ENCODE peak calls at places on chromosomes 3 and 15, in eight cellular contexts. Q is heart right ventricle, Y is Panc1, P is endodermal cell, M is cardiac fibroblast, X is fibroblast of the aortic adventitia, K is tibial artery, G is transverse colon. O is an unnamed sample.

GRCh38 chr3:15636028-15636709 is 34.6 kb downstream of the BTD start:
- DNase-seq in Q (no peak), Y (no peak), P (no peak), M (peak; percentile 97), X (peak; percentile 87), K (no peak), G (no peak), O (peak; percentile 96)

GRCh38 chr15:73541479-73541878 is 91.7 kb downstream of the NPTN start:
- DNase-seq in Q (no peak), Y (no peak), P (no peak), M (no peak), X (no peak), K (no peak), G (no peak), O (no peak)

GRCh38 chr3:13391308-13391707 is 28.8 kb downstream of the NUP210 start:
- DNase-seq in Q (no peak), Y (no peak), P (no peak), M (no peak), X (no peak), K (no peak), G (no peak), O (no peak)

GRCh38 chr3:71482771-71483170 is 100.8 kb downstream of the FOXP1 start:
- DNase-seq in Q (no peak), Y (no peak), P (no peak), M (no peak), X (no peak), K (no peak), G (no peak), O (no peak)

GRCh38 chr3:11226042-11226370 is 46.2 kb upstream of the ATG7 start:
- DNase-seq in Q (no peak), Y (no peak), P (no peak), M (no peak), X (no peak), K (no peak), G (peak; percentile 71), O (no peak)

GRCh38 chr3:36969540-36970432 is 23.1 kb downstream of the EPM2AIP1 start:
- DNase-seq in Q (no peak), Y (no peak), P (peak; percentile 75), M (peak; percentile 64), X (peak; percentile 63), K (no peak), G (no peak), O (peak; percentile 25)

GRCh38 chr3:149310796-149311534 is 22.5 kb downstream of the TM4SF18 start:
- DNase-seq in Q (no peak), Y (no peak), P (no peak), M (no peak), X (peak; percentile 16), K (no peak), G (no peak), O (no peak)

GRCh38 chr3:64224826-64225606 is at the start of gene PRICKLE2:
- DNase-seq in Q (peak; percentile 75), Y (no peak), P (peak; percentile 85), M (peak; percentile 95), X (peak; percentile 90), K (peak; percentile 94), G (peak; percentile 57), O (peak; percentile 90)

GRCh38 chr15:77168211-77168610 is 97.3 kb upstream of the TSPAN3 start:
- DNase-seq in Q (no peak), Y (no peak), P (no peak), M (no peak), X (no peak), K (no peak), G (no peak), O (no peak)

GRCh38 chr3:104066658-104067057 is 1300.1 kb upstream of the ALCAM start:
- DNase-seq in Q (no peak), Y (no peak), P (no peak), M (peak; percentile 19), X (peak; percentile 30), K (no peak), G (no peak), O (peak; percentile 36)

GRCh38 chr15:71114887-71115566 is at the start of gene THSD4:
- DNase-seq in Q (peak; percentile 79), Y (no peak), P (peak; percentile 95), M (peak; percentile 78), X (peak; percentile 77), K (peak; percentile 80), G (peak; percentile 78), O (peak; percentile 70)

GRCh38 chr15:43792761-43793493 is 807 bp downstream of the SERF2 start:
- DNase-seq in Q (peak; percentile 33), Y (no peak), P (no peak), M (peak; percentile 45), X (peak; percentile 45), K (no peak), G (peak; percentile 62), O (peak; percentile 53)

GRCh38 chr3:52311567-52312119 is 4.5 kb upstream of the DNAH1 start:
- DNase-seq in Q (no peak), Y (no peak), P (no peak), M (no peak), X (no peak), K (no peak), G (no peak), O (no peak)

GRCh38 chr3:55296781-55297180 is 190.3 kb downstream of the WNT5A start:
- DNase-seq in Q (no peak), Y (no peak), P (no peak), M (peak; percentile 54), X (peak; percentile 55), K (no peak), G (no peak), O (peak; percentile 74)

GRCh38 chr3:18740631-18741583 is 315.8 kb upstream of the SATB1 start:
- DNase-seq in Q (no peak), Y (no peak), P (no peak), M (no peak), X (no peak), K (no peak), G (peak; percentile 16), O (no peak)

GRCh38 chr3:122497425-122497824 is 17.3 kb downstream of the KPNA1 start:
- DNase-seq in Q (no peak), Y (peak; percentile 43), P (no peak), M (peak; percentile 89), X (peak; percentile 92), K (no peak), G (no peak), O (peak; percentile 94)

GRCh38 chr3:35744419-35744818 is 105.1 kb downstream of the ARPP21 start:
- DNase-seq in Q (no peak), Y (no peak), P (peak; percentile 76), M (no peak), X (no peak), K (no peak), G (no peak), O (no peak)

DNA sequence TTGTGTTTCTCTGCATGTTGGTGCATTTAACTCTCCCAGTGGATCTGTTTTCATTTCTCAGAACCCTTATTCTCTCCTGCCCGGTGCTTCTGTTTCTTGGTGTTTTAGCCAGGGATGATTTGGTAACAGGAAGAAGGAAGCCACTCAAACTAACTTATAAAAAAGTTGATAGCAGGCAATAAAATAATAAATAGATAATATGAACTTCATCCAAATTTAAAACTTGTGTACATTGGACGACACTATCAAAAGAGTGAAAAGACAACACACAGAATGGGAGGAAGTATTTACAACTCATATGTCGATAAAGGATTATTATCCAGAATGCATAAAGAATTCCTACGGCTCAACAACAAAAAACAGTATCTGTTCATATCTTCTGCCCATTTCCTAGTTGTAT is 37.3 kb upstream of the CHRNA7 start:
- DNase-seq in Q (no peak), Y (no peak), P (no peak), M (no peak), X (no peak), K (no peak), G (no peak), O (no peak)
- H3K4me3 ChIP-seq in Q (no peak overlapping the region), Y (no peak overlapping the region), P (no peak overlapping the region), M (no peak overlapping the region), X (no peak overlapping the region), K (no peak overlapping the region), G (no peak overlapping the region), O (no peak overlapping the region)

DNA sequence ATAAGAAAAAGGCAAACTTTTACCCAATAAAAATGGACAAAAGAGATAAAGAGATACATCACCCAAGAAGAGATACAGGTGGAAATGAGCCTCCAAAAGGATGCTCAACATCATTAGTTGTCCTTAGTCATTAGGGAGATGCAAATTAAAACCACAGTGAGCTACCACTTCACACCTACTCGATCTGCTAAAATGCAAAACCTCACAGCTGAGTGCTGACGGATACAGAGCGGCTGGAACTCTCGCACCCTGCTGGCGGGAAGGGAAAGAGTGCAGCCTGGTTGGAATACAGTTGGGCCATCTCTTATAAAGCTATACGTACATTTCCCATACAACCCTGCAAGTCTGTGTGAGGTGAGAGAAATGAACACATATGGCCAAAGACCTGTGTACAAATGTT is 78.5 kb upstream of the PRR20G start:
- DNase-seq in Q (no peak), Y (no peak), P (peak; percentile 90), M (peak; percentile 4), X (no peak), K (no peak), G (no peak), O (no peak)
- TF ChIP-seq CTCF in Q (no peak), Y (no peak), P (peak; percentile 72), M (peak; percentile 12), X (no peak), K (no peak), G (no peak), O (peak; percentile 31)

GRCh38 chr15:100384108-100384410 is 42.3 kb upstream of the ADAMTS17 start:
- DNase-seq in Q (no peak), Y (no peak), P (no peak), M (no peak), X (no peak), K (no peak), G (no peak), O (no peak)

GRCh38 chr15:100385300-100385699 is 43.5 kb upstream of the ADAMTS17 start:
- DNase-seq in Q (no peak), Y (no peak), P (no peak), M (no peak), X (no peak), K (no peak), G (no peak), O (no peak)

GRCh38 chr15:100383302-100384107 is 41.7 kb upstream of the ADAMTS17 start:
- DNase-seq in Q (no peak), Y (no peak), P (peak; percentile 80), M (peak; percentile 42), X (peak; percentile 2), K (no peak), G (peak; percentile 19), O (no peak)
- H3K4me3 ChIP-seq in Q (no peak overlapping the region), Y (no peak overlapping the region), P (no peak overlapping the region), M (no peak overlapping the region), X (no peak overlapping the region), K (no peak overlapping the region), G (no peak overlapping the region), O (no peak overlapping the region)

GRCh38 chr3:172107403-172107802 is 68.0 kb downstream of the FNDC3B start:
- DNase-seq in Q (no peak), Y (no peak), P (no peak), M (no peak), X (no peak), K (no peak), G (peak; percentile 49), O (peak; percentile 42)
- TF ChIP-seq CTCF in Q (no peak), Y (no peak), P (no peak), M (no peak), X (no peak), K (no peak), G (no peak), O (no peak)

GRCh38 chr15:39192979-39193559 is 387.8 kb upstream of the THBS1 start:
- DNase-seq in Q (no peak), Y (no peak), P (no peak), M (no peak), X (no peak), K (no peak), G (no peak), O (peak; percentile 58)
- H3K4me3 ChIP-seq in Q (no peak overlapping the region), Y (no peak overlapping the region), P (no peak overlapping the region), M (no peak overlapping the region), X (no peak overlapping the region), K (no peak overlapping the region), G (no peak overlapping the region), O (no peak overlapping the region)